ENCODE peak calls at places on chromosomes 5 and 9, in eight cellular contexts. K is heart right ventricle; Q is effector memory CD4-positive, alpha-beta T cell; U is pancreas; Z is cardiac muscle cell; H is right atrium auricular region; D is uterus; R is OCI-LY7. M is an unnamed sample.

GRCh38 chr9:137205126-137206069 is at the start of the genes NDOR1 and TMEM203:
- DNase-seq in K (peak; percentile 94), Q (peak; percentile 93), U (peak; percentile 97), Z (peak; percentile 93), H (peak; percentile 90), D (peak; percentile 88), R (peak; percentile 91), M (peak; percentile 89)

GRCh38 chr5:14884062-14884612 is 12.6 kb upstream of the ANKH start:
- DNase-seq in K (no peak), Q (no peak), U (no peak), Z (no peak), H (no peak), D (no peak), R (no peak), M (no peak)

GRCh38 chr5:53063791-53064190 is 45.8 kb downstream of the MOCS2 start:
- DNase-seq in K (no peak), Q (no peak), U (no peak), Z (no peak), H (no peak), D (no peak), R (no peak), M (no peak)

GRCh38 chr5:82467006-82467561 is 188.9 kb upstream of the RPS23 start:
- DNase-seq in K (no peak), Q (no peak), U (no peak), Z (no peak), H (peak; percentile 61), D (peak; percentile 28), R (no peak), M (no peak)

GRCh38 chr9:128702445-128702948 is at the start of gene PKN3:
- DNase-seq in K (peak; percentile 92), Q (peak; percentile 75), U (peak; percentile 91), Z (peak; percentile 93), H (peak; percentile 79), D (peak; percentile 81), R (peak; percentile 84), M (peak; percentile 96)

GRCh38 chr5:157574456-157575095 is 999 bp downstream of the ADAM19 start:
- DNase-seq in K (peak; percentile 38), Q (no peak), U (peak; percentile 68), Z (no peak), H (no peak), D (peak; percentile 39), R (peak; percentile 57), M (peak; percentile 60)

GRCh38 chr5:61044545-61044944 is 99.5 kb downstream of the NDUFAF2 start:
- DNase-seq in K (no peak), Q (no peak), U (no peak), Z (no peak), H (no peak), D (no peak), R (no peak), M (no peak)

GRCh38 chr9:125189011-125189360 is 617 bp downstream of the PPP6C start:
- DNase-seq in K (no peak), Q (peak; percentile 25), U (peak; percentile 83), Z (peak; percentile 42), H (no peak), D (no peak), R (peak; percentile 51), M (peak; percentile 54)

GRCh38 chr9:135215571-135216161 is 128.2 kb downstream of the OLFM1 start:
- DNase-seq in K (peak; percentile 61), Q (no peak), U (peak; percentile 93), Z (no peak), H (no peak), D (no peak), R (no peak), M (peak; percentile 71)

GRCh38 chr5:32276173-32276853 is 36.4 kb downstream of the MTMR12 start:
- DNase-seq in K (no peak), Q (no peak), U (no peak), Z (peak; percentile 8), H (no peak), D (no peak), R (peak; percentile 64), M (no peak)

GRCh38 chr5:142385194-142385593 is 60.4 kb upstream of the SPRY4 start:
- DNase-seq in K (no peak), Q (no peak), U (no peak), Z (no peak), H (no peak), D (no peak), R (no peak), M (no peak)

GRCh38 chr5:16625116-16625515 is 8.3 kb upstream of the RETREG1 start:
- DNase-seq in K (no peak), Q (no peak), U (no peak), Z (no peak), H (no peak), D (no peak), R (no peak), M (no peak)

GRCh38 chr5:16626696-16627264 is 10.0 kb upstream of the RETREG1 start:
- DNase-seq in K (no peak), Q (no peak), U (no peak), Z (no peak), H (no peak), D (no peak), R (no peak), M (no peak)

GRCh38 chr5:16628376-16628775 is 11.6 kb upstream of the RETREG1 start:
- DNase-seq in K (no peak), Q (no peak), U (no peak), Z (no peak), H (no peak), D (no peak), R (no peak), M (no peak)
- H3K4me1 ChIP-seq in K (no peaks in the 10 kb centered on the region), Q (peaks cover 10% of the 10 kb centered on the region), U (no peaks in the 10 kb centered on the region), Z (no peaks in the 10 kb centered on the region), H (peaks cover 32% of the 10 kb centered on the region), D (no peaks in the 10 kb centered on the region), R (no peaks in the 10 kb centered on the region), M (no peaks in the 10 kb centered on the region)

DNA sequence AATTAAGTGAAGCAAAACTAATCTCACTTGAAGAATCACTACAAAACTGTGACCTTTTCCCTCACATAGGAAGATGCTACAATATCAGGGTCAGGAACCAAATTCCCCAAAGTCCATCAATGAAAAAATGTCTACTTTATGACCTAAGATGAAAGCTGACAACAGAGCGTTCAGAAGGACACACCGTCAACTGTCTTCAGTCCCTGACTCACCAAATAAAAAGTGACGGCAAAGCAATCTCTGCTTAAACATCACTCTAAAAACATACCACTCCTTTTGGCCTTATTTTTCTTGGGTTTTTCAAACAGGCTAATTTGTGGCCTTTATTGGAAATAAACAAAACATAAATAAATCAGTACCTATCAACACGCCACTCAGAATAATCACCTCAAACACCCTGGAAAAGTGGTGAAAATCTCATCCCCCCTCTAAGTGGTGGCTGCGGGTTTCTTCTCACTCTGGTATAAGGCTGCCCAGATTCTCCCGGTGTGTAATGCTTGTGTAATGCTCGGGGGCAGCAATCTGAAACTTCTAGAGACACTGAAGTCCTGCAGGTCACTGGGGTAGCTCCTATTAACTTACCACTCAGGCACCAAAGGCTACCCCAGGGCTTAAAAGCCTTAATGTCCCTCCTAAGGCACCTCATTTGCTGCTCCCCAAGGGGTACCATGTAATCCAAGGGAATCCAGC is 29.5 kb downstream of the SEMA4D start:
- DNase-seq in K (no peak), Q (no peak), U (no peak), Z (no peak), H (no peak), D (no peak), R (no peak), M (no peak)
- H3K27ac ChIP-seq in K (no peak overlapping the region), Q (peak overlapping the region; percentile 77), U (no peak overlapping the region), Z (no peak overlapping the region), H (no peak overlapping the region), D (no peak overlapping the region), R (no peak overlapping the region), M (peak overlapping the region; percentile 53)

GRCh38 chr5:80190960-80191359 is 64.9 kb downstream of the SERINC5 start:
- DNase-seq in K (no peak), Q (no peak), U (no peak), Z (no peak), H (no peak), D (no peak), R (peak; percentile 80), M (no peak)

GRCh38 chr5:80193421-80193820 is 62.4 kb downstream of the SERINC5 start:
- DNase-seq in K (no peak), Q (no peak), U (no peak), Z (no peak), H (no peak), D (no peak), R (no peak), M (no peak)

GRCh38 chr5:80192507-80193241 is 63.2 kb downstream of the SERINC5 start:
- DNase-seq in K (no peak), Q (no peak), U (no peak), Z (peak; percentile 68), H (no peak), D (peak; percentile 31), R (peak; percentile 71), M (no peak)

GRCh38 chr5:80191397-80191796 is 64.5 kb downstream of the SERINC5 start:
- DNase-seq in K (no peak), Q (no peak), U (no peak), Z (no peak), H (no peak), D (no peak), R (no peak), M (no peak)

DNA sequence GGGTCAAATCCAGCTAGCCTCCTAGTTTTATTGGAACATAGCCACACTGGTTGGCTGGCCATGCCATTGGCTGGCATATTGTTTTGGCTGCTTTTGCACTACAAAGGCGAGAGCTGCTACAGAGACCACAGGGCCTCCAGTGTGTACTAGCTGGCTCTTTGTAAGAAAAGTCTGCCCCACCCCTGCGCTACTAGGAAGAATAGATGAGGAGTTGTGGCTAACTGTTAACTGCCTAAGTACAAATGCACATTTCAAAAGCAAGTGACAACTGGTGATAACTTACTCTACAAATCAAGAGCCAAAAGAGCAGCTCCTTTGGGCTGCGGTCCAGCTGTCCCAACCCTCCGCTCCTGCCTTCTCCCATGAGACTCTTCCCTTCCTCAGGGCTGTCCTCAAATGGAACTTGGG is 63.9 kb downstream of the SERINC5 start:
- DNase-seq in K (peak; percentile 65), Q (no peak), U (no peak), Z (peak; percentile 73), H (peak; percentile 61), D (peak; percentile 26), R (peak; percentile 54), M (no peak)
- H3K4me3 ChIP-seq in K (no peak overlapping the region), Q (peak overlapping the region; percentile 9), U (no peak overlapping the region), Z (no peak overlapping the region), H (no peak overlapping the region), D (no peak overlapping the region), R (peak overlapping the region; percentile 54), M (no peak overlapping the region)

DNA sequence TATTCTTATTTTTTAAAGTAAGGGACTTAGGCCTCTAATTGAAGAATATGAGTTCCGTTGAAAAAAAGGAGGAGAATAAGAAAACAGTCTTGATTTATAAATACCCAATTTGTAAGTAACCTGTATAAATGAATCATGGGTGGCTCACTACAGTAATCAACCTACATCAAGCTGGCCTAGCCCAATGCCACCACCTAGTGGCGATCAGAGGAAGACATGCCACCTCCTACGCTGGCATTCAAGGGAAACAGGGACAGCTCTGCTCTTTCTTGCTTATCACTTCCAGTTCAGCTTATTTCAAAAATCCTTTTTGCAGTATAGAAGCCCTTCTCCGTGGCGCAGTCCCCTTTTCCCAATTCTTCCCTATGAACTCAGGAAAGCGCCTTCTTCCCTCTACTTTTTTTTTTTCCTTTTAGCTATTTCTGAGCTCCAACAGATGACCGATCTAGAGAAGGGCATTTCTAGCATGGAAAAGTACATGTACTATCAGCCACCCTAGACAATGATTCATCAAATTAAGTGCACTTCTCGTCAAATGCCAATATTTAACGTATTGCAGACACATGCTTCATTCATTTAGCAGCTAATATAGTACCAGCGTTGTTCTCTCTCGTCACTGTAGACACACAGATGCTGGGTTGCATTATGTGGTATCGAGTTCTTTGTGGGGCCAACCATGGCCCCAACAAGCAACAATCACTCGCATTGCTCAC is 28.3 kb downstream of the PTPN3 start:
- DNase-seq in K (peak; percentile 48), Q (peak; percentile 6), U (no peak), Z (peak; percentile 80), H (peak; percentile 75), D (peak; percentile 38), R (peak; percentile 67), M (no peak)
- H3K4me1 ChIP-seq in K (peaks cover 9% of the 10 kb centered on the region), Q (no peaks in the 10 kb centered on the region), U (peaks cover 32% of the 10 kb centered on the region), Z (peaks cover 10% of the 10 kb centered on the region), H (peaks cover 24% of the 10 kb centered on the region), D (no peaks in the 10 kb centered on the region), R (no peaks in the 10 kb centered on the region), M (peaks cover 13% of the 10 kb centered on the region)

GRCh38 chr5:111742595-111742994 is 14.4 kb downstream of the NREP start:
- DNase-seq in K (no peak), Q (no peak), U (no peak), Z (no peak), H (no peak), D (peak; percentile 56), R (no peak), M (no peak)
- H3K27ac ChIP-seq in K (peak overlapping the region; percentile 1), Q (no peak overlapping the region), U (peak overlapping the region; percentile 4), Z (peak overlapping the region; percentile 64), H (peak overlapping the region; percentile 46), D (peak overlapping the region; percentile 62), R (peak overlapping the region; percentile 63), M (peak overlapping the region; percentile 12)